ENCODE peak calls at places on chromosomes 4 and X, in seven cellular contexts. One of them, this sample, is unnamed.

GRCh38 chr4:55038176-55038890 is 87.1 kb downstream of the KDR start:
- DNase-seq in aorta: no peak
- DNase-seq in cardiac fibroblast: peak
- DNase-seq in posterior cingulate gyrus: no peak
- DNase-seq in COR-L47: no peak
- DNase-seq in NCI-H510A: no peak
- DNase-seq in DMS153: no peak
- DNase-seq in this sample: no peak

GRCh38 chrX:66408507-66408906 is 230.4 kb downstream of the EDA2R start:
- DNase-seq in NCI-H510A: no peak
- DNase-seq in DMS153: peak
- DNase-seq in aorta: no peak
- DNase-seq in COR-L47: no peak
- DNase-seq in posterior cingulate gyrus: no peak
- DNase-seq in cardiac fibroblast: no peak
- DNase-seq in this sample: no peak

GRCh38 chrX:45903781-45904201 is 641.4 kb downstream of the ZNF674 start:
- DNase-seq in aorta: no peak
- DNase-seq in cardiac fibroblast: no peak
- DNase-seq in DMS153: peak
- DNase-seq in posterior cingulate gyrus: no peak
- DNase-seq in COR-L47: no peak
- DNase-seq in NCI-H510A: peak
- DNase-seq in this sample: peak

GRCh38 chrX:74372272-74372671 is 49.0 kb upstream of the SLC16A2 start:
- DNase-seq in NCI-H510A: no peak
- DNase-seq in cardiac fibroblast: no peak
- DNase-seq in posterior cingulate gyrus: no peak
- DNase-seq in aorta: no peak
- DNase-seq in COR-L47: no peak
- DNase-seq in DMS153: no peak
- DNase-seq in this sample: no peak

GRCh38 chrX:137565921-137566745 is at the start of gene ZIC3:
- DNase-seq in NCI-H510A: no peak
- DNase-seq in aorta: peak
- DNase-seq in DMS153: peak
- DNase-seq in COR-L47: peak
- DNase-seq in cardiac fibroblast: peak
- DNase-seq in posterior cingulate gyrus: peak
- DNase-seq in this sample: no peak

GRCh38 chrX:32153586-32153985 is 1057.8 kb downstream of the DMD start:
- DNase-seq in aorta: no peak
- DNase-seq in posterior cingulate gyrus: no peak
- DNase-seq in DMS153: no peak
- DNase-seq in COR-L47: no peak
- DNase-seq in NCI-H510A: no peak
- DNase-seq in cardiac fibroblast: no peak
- DNase-seq in this sample: no peak

GRCh38 chr4:88054909-88055308 is 47.5 kb downstream of the PKD2 start:
- DNase-seq in aorta: no peak
- DNase-seq in posterior cingulate gyrus: no peak
- DNase-seq in DMS153: no peak
- DNase-seq in cardiac fibroblast: peak
- DNase-seq in COR-L47: no peak
- DNase-seq in NCI-H510A: no peak
- DNase-seq in this sample: no peak

GRCh38 chrX:3609800-3610199 is 103.6 kb downstream of the PRKX start:
- DNase-seq in NCI-H510A: no peak
- DNase-seq in posterior cingulate gyrus: no peak
- DNase-seq in COR-L47: no peak
- DNase-seq in DMS153: no peak
- DNase-seq in cardiac fibroblast: peak
- DNase-seq in aorta: no peak
- DNase-seq in this sample: no peak

GRCh38 chrX:102858826-102859627 is 78.0 kb upstream of the RAB40AL start:
- DNase-seq in cardiac fibroblast: no peak
- DNase-seq in DMS153: no peak
- DNase-seq in COR-L47: no peak
- DNase-seq in aorta: no peak
- DNase-seq in NCI-H510A: no peak
- DNase-seq in posterior cingulate gyrus: no peak
- DNase-seq in this sample: no peak

GRCh38 chr4:137510866-137511265 is 21.4 kb downstream of the PCDH18 start:
- DNase-seq in COR-L47: no peak
- DNase-seq in DMS153: peak
- DNase-seq in NCI-H510A: no peak
- DNase-seq in posterior cingulate gyrus: no peak
- DNase-seq in aorta: no peak
- DNase-seq in cardiac fibroblast: peak
- DNase-seq in this sample: no peak

GRCh38 chr4:84796388-84796787 is 170.1 kb downstream of the WDFY3 start:
- DNase-seq in cardiac fibroblast: no peak
- DNase-seq in posterior cingulate gyrus: no peak
- DNase-seq in aorta: no peak
- DNase-seq in NCI-H510A: no peak
- DNase-seq in DMS153: no peak
- DNase-seq in COR-L47: no peak
- DNase-seq in this sample: no peak

GRCh38 chr4:64584125-64584524 is 174.9 kb upstream of the TECRL start:
- DNase-seq in NCI-H510A: no peak
- DNase-seq in aorta: no peak
- DNase-seq in posterior cingulate gyrus: no peak
- DNase-seq in DMS153: no peak
- DNase-seq in cardiac fibroblast: peak
- DNase-seq in COR-L47: no peak
- DNase-seq in this sample: no peak

GRCh38 chrX:6095469-6095868 is 133.2 kb downstream of the NLGN4X start:
- DNase-seq in posterior cingulate gyrus: no peak
- DNase-seq in DMS153: no peak
- DNase-seq in NCI-H510A: no peak
- DNase-seq in aorta: no peak
- DNase-seq in cardiac fibroblast: no peak
- DNase-seq in COR-L47: no peak
- DNase-seq in this sample: no peak

GRCh38 chrX:153635788-153636668 is 11.0 kb upstream of the DUSP9 start:
- DNase-seq in posterior cingulate gyrus: no peak
- DNase-seq in aorta: peak
- DNase-seq in DMS153: peak
- DNase-seq in COR-L47: no peak
- DNase-seq in cardiac fibroblast: no peak
- DNase-seq in NCI-H510A: no peak
- DNase-seq in this sample: no peak

GRCh38 chr4:139920552-139920951 is 233.4 kb downstream of the MAML3 start:
- DNase-seq in cardiac fibroblast: no peak
- DNase-seq in aorta: no peak
- DNase-seq in COR-L47: no peak
- DNase-seq in posterior cingulate gyrus: no peak
- DNase-seq in DMS153: no peak
- DNase-seq in NCI-H510A: no peak
- DNase-seq in this sample: no peak

GRCh38 chr4:162634390-162634789 is 470.6 kb upstream of the FSTL5 start:
- DNase-seq in aorta: no peak
- DNase-seq in posterior cingulate gyrus: no peak
- DNase-seq in DMS153: no peak
- DNase-seq in cardiac fibroblast: no peak
- DNase-seq in NCI-H510A: no peak
- DNase-seq in COR-L47: no peak
- DNase-seq in this sample: no peak

GRCh38 chrX:11481035-11481434 is 184.7 kb downstream of the ARHGAP6 start:
- DNase-seq in posterior cingulate gyrus: no peak
- DNase-seq in aorta: no peak
- DNase-seq in DMS153: no peak
- DNase-seq in cardiac fibroblast: peak
- DNase-seq in NCI-H510A: no peak
- DNase-seq in COR-L47: no peak
- DNase-seq in this sample: no peak